ENCODE peak calls at places on chromosomes 6 and 20, in six cellular contexts. C, W, V, T, Z and N are unnamed samples.

GRCh38 chr6:155085582-155086253 is 90.6 kb downstream of the TIAM2 start:
- DNase-seq in V (peak), Z (peak), W (no peak), T (peak), C (no peak), N (no peak)

GRCh38 chr6:33737267-33738026 is 9.3 kb downstream of the IP6K3 start:
- DNase-seq in Z (no peak), V (no peak), T (no peak), W (no peak), C (no peak), N (no peak)

GRCh38 chr6:13710552-13711383 is 867 bp downstream of the RANBP9 start:
- DNase-seq in W (peak), T (peak), Z (no peak), C (peak), V (no peak), N (peak)

GRCh38 chr6:110816677-110817076 is 1.4 kb upstream of the CDK19 start:
- DNase-seq in T (no peak), V (no peak), Z (no peak), W (no peak), C (no peak), N (no peak)

GRCh38 chr6:161091972-161092701 is 100.6 kb downstream of the MAP3K4 start:
- DNase-seq in W (no peak), Z (peak), C (no peak), V (peak), T (peak), N (peak)

GRCh38 chr6:100176321-100176950 is 182.4 kb upstream of the MCHR2 start:
- DNase-seq in V (peak), W (no peak), T (peak), C (peak), Z (peak), N (peak)

GRCh38 chr20:57788936-57789613 is 79.3 kb upstream of the PMEPA1 start:
- DNase-seq in Z (no peak), C (no peak), V (no peak), W (peak), T (no peak), N (no peak)

GRCh38 chr6:169993861-169994481 is 242.5 kb downstream of the ERMARD start:
- DNase-seq in W (peak), Z (no peak), V (no peak), C (no peak), T (no peak), N (peak)

GRCh38 chr20:23826541-23827018 is at the start of gene CST2:
- DNase-seq in V (no peak), C (no peak), Z (no peak), W (peak), T (peak), N (peak)

GRCh38 chr6:83368582-83368981 is 62.3 kb downstream of the ME1 start:
- DNase-seq in W (no peak), Z (peak), T (no peak), C (no peak), V (no peak), N (no peak)

GRCh38 chr6:125363360-125364121 is 61.8 kb upstream of the HDDC2 start:
- DNase-seq in T (peak), Z (peak), V (peak), W (peak), C (no peak), N (peak)

GRCh38 chr6:111427341-111428116 is 55.5 kb downstream of the REV3L start:
- DNase-seq in W (no peak), V (peak), Z (peak), C (peak), T (peak), N (peak)

GRCh38 chr6:136440187-136440582 is 110.0 kb downstream of the MAP7 start:
- DNase-seq in Z (no peak), C (no peak), V (no peak), T (no peak), W (no peak), N (no peak)

GRCh38 chr20:37841991-37842390 is 60.9 kb upstream of the VSTM2L start:
- DNase-seq in Z (no peak), W (no peak), T (no peak), C (no peak), V (no peak), N (no peak)

GRCh38 chr20:53643031-53643832 is 49.6 kb upstream of the ZNF217 start:
- DNase-seq in V (peak), W (no peak), T (peak), Z (peak), C (peak), N (peak)

GRCh38 chr6:14739830-14740229 is 506.0 kb upstream of the JARID2 start:
- DNase-seq in V (no peak), W (no peak), C (no peak), Z (no peak), T (no peak), N (no peak)

GRCh38 chr6:14742171-14742570 is 503.7 kb upstream of the JARID2 start:
- DNase-seq in W (no peak), C (no peak), T (no peak), Z (no peak), V (no peak), N (no peak)

GRCh38 chr6:14736231-14736953 is 509.5 kb upstream of the JARID2 start:
- DNase-seq in V (no peak), C (no peak), Z (no peak), T (no peak), W (no peak), N (no peak)

GRCh38 chr6:14738933-14739332 is 506.9 kb upstream of the JARID2 start:
- DNase-seq in W (no peak), V (no peak), C (no peak), Z (no peak), T (no peak), N (no peak)

GRCh38 chr6:14738497-14738896 is 507.4 kb upstream of the JARID2 start:
- DNase-seq in T (no peak), V (no peak), C (no peak), Z (no peak), W (no peak), N (no peak)
- H2AFZ ChIP-seq in T (no peak), V (no peak), C (no peak), Z (no peak), W (no peak), N (no peak)

GRCh38 chr6:21317634-21318033 is 275.9 kb upstream of the SOX4 start:
- DNase-seq in V (no peak), C (no peak), Z (no peak), W (no peak), T (no peak), N (no peak)

GRCh38 chr6:21310736-21311135 is 282.8 kb upstream of the SOX4 start:
- DNase-seq in W (no peak), T (no peak), C (no peak), Z (no peak), V (no peak), N (no peak)

GRCh38 chr6:21309791-21310190 is 283.8 kb upstream of the SOX4 start:
- DNase-seq in T (no peak), W (no peak), C (no peak), Z (peak), V (no peak), N (no peak)

GRCh38 chr6:21312118-21312517 is 281.4 kb upstream of the SOX4 start:
- DNase-seq in V (no peak), T (no peak), Z (no peak), W (no peak), C (no peak), N (no peak)
- H3K4me2 ChIP-seq in V (no peak), T (no peak), Z (no peak), W (no peak), C (no peak), N (no peak)

GRCh38 chr6:158818008-158818579 is 1.1 kb downstream of the EZR start:
- DNase-seq in V (peak), Z (peak), C (peak), T (peak), W (peak), N (peak)
- H2AFZ ChIP-seq in V (peak), Z (peak), C (no peak), T (peak), W (no peak), N (peak)

GRCh38 chr20:1317545-1318255 is 11.2 kb downstream of the SDCBP2 start:
- DNase-seq in C (peak), V (no peak), Z (no peak), W (no peak), T (no peak), N (peak)
- H3K4me2 ChIP-seq in C (peak), V (peak), Z (peak), W (no peak), T (peak), N (peak)

GRCh38 chr6:45420909-45421699 is 43.4 kb upstream of the SUPT3H start:
- DNase-seq in C (no peak), Z (no peak), W (no peak), T (peak), V (no peak), N (peak)

GRCh38 chr6:45423111-45423900 is 45.6 kb upstream of the SUPT3H start:
- DNase-seq in T (peak), W (peak), Z (no peak), C (peak), V (no peak), N (peak)

GRCh38 chr6:45420083-45420908 is 42.6 kb upstream of the SUPT3H start:
- DNase-seq in T (peak), Z (peak), C (peak), V (peak), W (no peak), N (peak)

GRCh38 chr6:45422541-45423110 is 44.9 kb upstream of the SUPT3H start:
- DNase-seq in V (peak), Z (peak), T (peak), C (peak), W (peak), N (peak)

DNA sequence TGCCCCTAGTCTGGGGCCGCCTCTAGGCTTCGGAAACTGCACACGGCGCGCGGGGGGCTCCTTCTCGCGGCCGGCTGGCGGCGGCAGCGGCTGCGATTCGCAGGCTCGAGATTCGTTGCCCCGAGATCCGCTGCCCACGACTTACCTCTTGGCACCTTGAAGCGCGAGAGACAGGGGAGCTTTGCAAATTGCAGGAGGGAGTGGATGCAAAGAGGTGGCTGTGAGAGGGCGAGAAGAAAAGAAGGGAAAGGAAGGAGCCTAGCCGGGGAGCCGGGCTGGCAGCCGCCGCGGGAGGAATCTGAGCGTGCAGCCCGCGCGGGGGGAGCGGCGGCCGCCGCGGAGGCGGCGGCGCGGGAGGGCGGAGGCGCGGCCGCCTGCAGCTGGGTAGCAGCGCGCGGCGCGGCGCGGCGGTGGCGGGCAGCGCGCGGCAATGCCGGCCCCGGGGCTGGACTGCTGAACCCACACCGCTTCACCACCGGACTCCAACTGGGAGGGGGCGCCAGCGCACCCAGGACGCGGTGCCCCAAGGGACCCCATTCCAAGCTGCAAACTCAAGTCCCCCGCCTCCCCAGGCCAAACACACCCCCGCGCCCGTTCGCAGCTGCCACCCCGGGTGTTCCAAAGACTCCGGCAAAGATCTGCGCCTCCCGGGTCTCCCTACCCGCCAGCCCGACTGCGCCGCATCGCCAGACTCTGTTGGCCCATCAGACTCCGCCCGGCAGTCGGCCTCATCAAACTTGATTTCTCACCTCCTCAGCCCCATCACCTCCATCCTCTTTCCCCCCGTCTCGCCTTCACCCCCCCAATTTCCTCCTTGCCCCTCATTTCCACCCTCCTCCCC is 44.2 kb upstream of the SUPT3H start:
- DNase-seq in C (peak), V (peak), Z (peak), T (peak), W (peak), N (peak)
- H2AFZ ChIP-seq in C (no peak), V (peak), Z (peak), T (peak), W (no peak), N (peak)